ENCODE peak calls at places on chromosomes 3 and 15, in five cellular contexts. One of them, this sample, is unnamed.

GRCh38 chr15:25727116-25727515 is 136.0 kb downstream of the ATP10A start:
- DNase-seq in CD4-positive, alpha-beta T cell: no peak
- DNase-seq in GM12865: no peak
- DNase-seq in iPS-NIHi11: no peak
- DNase-seq in NCI-H1105: no peak
- DNase-seq in this sample: no peak

GRCh38 chr3:124700880-124701684 is 29.2 kb upstream of the UMPS start:
- DNase-seq in CD4-positive, alpha-beta T cell: no peak
- DNase-seq in GM12865: no peak
- DNase-seq in iPS-NIHi11: peak
- DNase-seq in NCI-H1105: no peak
- DNase-seq in this sample: no peak

GRCh38 chr3:51968883-51969674 is 1.8 kb upstream of the PCBP4 start:
- DNase-seq in CD4-positive, alpha-beta T cell: no peak
- DNase-seq in GM12865: no peak
- DNase-seq in iPS-NIHi11: no peak
- DNase-seq in NCI-H1105: no peak
- DNase-seq in this sample: no peak

GRCh38 chr15:60347480-60348069 is 50.2 kb downstream of the ANXA2 start:
- DNase-seq in CD4-positive, alpha-beta T cell: no peak
- DNase-seq in GM12865: no peak
- DNase-seq in iPS-NIHi11: peak
- DNase-seq in NCI-H1105: no peak
- DNase-seq in this sample: no peak

GRCh38 chr15:33618300-33618699 is 307.5 kb downstream of the RYR3 start:
- DNase-seq in CD4-positive, alpha-beta T cell: no peak
- DNase-seq in GM12865: no peak
- DNase-seq in iPS-NIHi11: no peak
- DNase-seq in NCI-H1105: no peak
- DNase-seq in this sample: no peak

GRCh38 chr15:63030101-63030528 is 12.4 kb upstream of the TPM1 start:
- DNase-seq in CD4-positive, alpha-beta T cell: no peak
- DNase-seq in GM12865: no peak
- DNase-seq in iPS-NIHi11: no peak
- DNase-seq in NCI-H1105: no peak
- DNase-seq in this sample: no peak

GRCh38 chr3:139103484-139103883 is 58.8 kb upstream of the PRR23C start:
- DNase-seq in CD4-positive, alpha-beta T cell: no peak
- DNase-seq in GM12865: no peak
- DNase-seq in iPS-NIHi11: no peak
- DNase-seq in NCI-H1105: no peak
- DNase-seq in this sample: no peak

GRCh38 chr15:74036271-74037170 is 42.0 kb downstream of the PML start:
- DNase-seq in CD4-positive, alpha-beta T cell: no peak
- DNase-seq in GM12865: no peak
- DNase-seq in iPS-NIHi11: peak
- DNase-seq in NCI-H1105: no peak
- DNase-seq in this sample: peak

GRCh38 chr3:88117683-88118082 is 32.1 kb upstream of the C3orf38 start:
- DNase-seq in CD4-positive, alpha-beta T cell: no peak
- DNase-seq in GM12865: no peak
- DNase-seq in iPS-NIHi11: no peak
- DNase-seq in NCI-H1105: no peak
- DNase-seq in this sample: no peak

GRCh38 chr3:98800401-98800800 is 37.3 kb downstream of the ST3GAL6 start:
- DNase-seq in CD4-positive, alpha-beta T cell: no peak
- DNase-seq in GM12865: no peak
- DNase-seq in iPS-NIHi11: no peak
- DNase-seq in NCI-H1105: no peak
- DNase-seq in this sample: no peak

GRCh38 chr3:143529018-143529478 is 319.2 kb downstream of the SLC9A9 start:
- DNase-seq in CD4-positive, alpha-beta T cell: no peak
- DNase-seq in GM12865: peak
- DNase-seq in iPS-NIHi11: no peak
- DNase-seq in NCI-H1105: no peak
- DNase-seq in this sample: no peak

GRCh38 chr3:46881819-46882376 is 4.4 kb downstream of the PTH1R start:
- DNase-seq in CD4-positive, alpha-beta T cell: peak
- DNase-seq in GM12865: no peak
- DNase-seq in iPS-NIHi11: peak
- DNase-seq in NCI-H1105: no peak
- DNase-seq in this sample: no peak

GRCh38 chr3:169179193-169180122 is 484.1 kb downstream of the MECOM start:
- DNase-seq in CD4-positive, alpha-beta T cell: no peak
- DNase-seq in GM12865: no peak
- DNase-seq in iPS-NIHi11: no peak
- DNase-seq in NCI-H1105: no peak
- DNase-seq in this sample: no peak

GRCh38 chr3:116886202-116886893 is 176.8 kb downstream of the TUSC7 start:
- DNase-seq in CD4-positive, alpha-beta T cell: no peak
- DNase-seq in GM12865: peak
- DNase-seq in iPS-NIHi11: no peak
- DNase-seq in NCI-H1105: no peak
- DNase-seq in this sample: no peak

GRCh38 chr15:37907136-37907535 is 27.3 kb upstream of the TMCO5A start:
- DNase-seq in CD4-positive, alpha-beta T cell: no peak
- DNase-seq in GM12865: no peak
- DNase-seq in iPS-NIHi11: no peak
- DNase-seq in NCI-H1105: no peak
- DNase-seq in this sample: no peak

GRCh38 chr15:97425596-97425995 is 534.9 kb upstream of the ARRDC4 start:
- DNase-seq in CD4-positive, alpha-beta T cell: no peak
- DNase-seq in GM12865: no peak
- DNase-seq in iPS-NIHi11: no peak
- DNase-seq in NCI-H1105: no peak
- DNase-seq in this sample: no peak

GRCh38 chr3:127464642-127465041 is 125.9 kb downstream of the TPRA1 start:
- DNase-seq in CD4-positive, alpha-beta T cell: no peak
- DNase-seq in GM12865: no peak
- DNase-seq in iPS-NIHi11: no peak
- DNase-seq in NCI-H1105: no peak
- DNase-seq in this sample: no peak

GRCh38 chr3:58492385-58492970 is 582 bp downstream of the KCTD6 start:
- DNase-seq in CD4-positive, alpha-beta T cell: no peak
- DNase-seq in GM12865: peak
- DNase-seq in iPS-NIHi11: no peak
- DNase-seq in NCI-H1105: peak
- DNase-seq in this sample: no peak

GRCh38 chr3:105526349-105527111 is 159.8 kb downstream of the ALCAM start:
- DNase-seq in CD4-positive, alpha-beta T cell: no peak
- DNase-seq in GM12865: no peak
- DNase-seq in iPS-NIHi11: no peak
- DNase-seq in NCI-H1105: no peak
- DNase-seq in this sample: no peak

GRCh38 chr15:89057506-89058133 is 30.6 kb upstream of the ABHD2 start:
- DNase-seq in CD4-positive, alpha-beta T cell: peak
- DNase-seq in GM12865: peak
- DNase-seq in iPS-NIHi11: peak
- DNase-seq in NCI-H1105: peak
- DNase-seq in this sample: peak

GRCh38 chr15:75130597-75131268 is 70.9 kb upstream of the C15orf39 start:
- DNase-seq in CD4-positive, alpha-beta T cell: no peak
- DNase-seq in GM12865: peak
- DNase-seq in iPS-NIHi11: no peak
- DNase-seq in NCI-H1105: no peak
- DNase-seq in this sample: no peak

GRCh38 chr3:183800221-183800863 is 25.0 kb downstream of the MAP6D1 start:
- DNase-seq in CD4-positive, alpha-beta T cell: no peak
- DNase-seq in GM12865: no peak
- DNase-seq in iPS-NIHi11: no peak
- DNase-seq in NCI-H1105: no peak
- DNase-seq in this sample: no peak

GRCh38 chr3:167493240-167493639 is 19.4 kb upstream of the SERPINI2 start:
- DNase-seq in CD4-positive, alpha-beta T cell: no peak
- DNase-seq in GM12865: peak
- DNase-seq in iPS-NIHi11: peak
- DNase-seq in NCI-H1105: no peak
- DNase-seq in this sample: no peak

GRCh38 chr3:125960456-125961288 is 8.3 kb upstream of the ROPN1B start:
- DNase-seq in CD4-positive, alpha-beta T cell: no peak
- DNase-seq in GM12865: no peak
- DNase-seq in iPS-NIHi11: no peak
- DNase-seq in NCI-H1105: no peak
- DNase-seq in this sample: no peak

GRCh38 chr3:125213946-125214542 is 1.5 kb upstream of the SLC12A8 start:
- DNase-seq in CD4-positive, alpha-beta T cell: no peak
- DNase-seq in GM12865: no peak
- DNase-seq in iPS-NIHi11: no peak
- DNase-seq in NCI-H1105: no peak
- DNase-seq in this sample: no peak

GRCh38 chr15:35306361-35306981 is 221.4 kb upstream of the NANOGP8 start:
- DNase-seq in CD4-positive, alpha-beta T cell: no peak
- DNase-seq in GM12865: peak
- DNase-seq in iPS-NIHi11: peak
- DNase-seq in NCI-H1105: no peak
- DNase-seq in this sample: no peak

GRCh38 chr15:39459538-39459937 is 121.3 kb upstream of the THBS1 start:
- DNase-seq in CD4-positive, alpha-beta T cell: no peak
- DNase-seq in GM12865: no peak
- DNase-seq in iPS-NIHi11: no peak
- DNase-seq in NCI-H1105: no peak
- DNase-seq in this sample: no peak

GRCh38 chr3:175107231-175107630 is 248.1 kb downstream of the NAALADL2 start:
- DNase-seq in CD4-positive, alpha-beta T cell: no peak
- DNase-seq in GM12865: no peak
- DNase-seq in iPS-NIHi11: peak
- DNase-seq in NCI-H1105: no peak
- DNase-seq in this sample: no peak

GRCh38 chr15:39582286-39582976 is 1.6 kb downstream of the THBS1 start:
- DNase-seq in CD4-positive, alpha-beta T cell: no peak
- DNase-seq in GM12865: no peak
- DNase-seq in iPS-NIHi11: no peak
- DNase-seq in NCI-H1105: no peak
- DNase-seq in this sample: no peak

GRCh38 chr3:55885721-55886120 is 398.6 kb upstream of the WNT5A start:
- DNase-seq in CD4-positive, alpha-beta T cell: no peak
- DNase-seq in GM12865: no peak
- DNase-seq in iPS-NIHi11: peak
- DNase-seq in NCI-H1105: peak
- DNase-seq in this sample: no peak

GRCh38 chr3:182671942-182672341 is 121.4 kb upstream of the ATP11B start:
- DNase-seq in CD4-positive, alpha-beta T cell: no peak
- DNase-seq in GM12865: no peak
- DNase-seq in iPS-NIHi11: no peak
- DNase-seq in NCI-H1105: no peak
- DNase-seq in this sample: no peak

GRCh38 chr3:113034011-113034410 is 43.2 kb downstream of the GTPBP8 start:
- DNase-seq in CD4-positive, alpha-beta T cell: no peak
- DNase-seq in GM12865: no peak
- DNase-seq in iPS-NIHi11: no peak
- DNase-seq in NCI-H1105: no peak
- DNase-seq in this sample: no peak

GRCh38 chr15:83099290-83099689 is 8.2 kb upstream of the TM6SF1 start:
- DNase-seq in CD4-positive, alpha-beta T cell: no peak
- DNase-seq in GM12865: no peak
- DNase-seq in iPS-NIHi11: no peak
- DNase-seq in NCI-H1105: no peak
- DNase-seq in this sample: no peak

GRCh38 chr15:67545864-67546263 is 3.4 kb downstream of the MAP2K5 start:
- DNase-seq in CD4-positive, alpha-beta T cell: no peak
- DNase-seq in GM12865: no peak
- DNase-seq in iPS-NIHi11: no peak
- DNase-seq in NCI-H1105: no peak
- DNase-seq in this sample: no peak